ENCODE peak calls at places on chromosomes 1 and 21, in six cellular contexts. One of them, this sample, is unnamed.

GRCh38 chr1:226736908-226737818 is 1.9 kb downstream of the ITPKB start:
- DNase-seq in CD8-positive, alpha-beta memory T cell: peak; percentile 56
- DNase-seq in sigmoid colon: peak; percentile 78
- DNase-seq in CD4-positive, CD25-positive, alpha-beta regulatory T cell: peak; percentile 46
- DNase-seq in kidney epithelial cell: no peak
- DNase-seq in fibroblast of mammary gland: peak; percentile 15
- DNase-seq in this sample: peak; percentile 59

GRCh38 chr1:115280073-115280472 is 58.0 kb downstream of the NGF start:
- DNase-seq in CD8-positive, alpha-beta memory T cell: no peak
- DNase-seq in sigmoid colon: no peak
- DNase-seq in CD4-positive, CD25-positive, alpha-beta regulatory T cell: no peak
- DNase-seq in kidney epithelial cell: no peak
- DNase-seq in fibroblast of mammary gland: peak; percentile 95
- DNase-seq in this sample: no peak

GRCh38 chr1:244388961-244389360 is 62.7 kb downstream of the ADSS2 start:
- DNase-seq in CD8-positive, alpha-beta memory T cell: no peak
- DNase-seq in sigmoid colon: no peak
- DNase-seq in CD4-positive, CD25-positive, alpha-beta regulatory T cell: no peak
- DNase-seq in kidney epithelial cell: no peak
- DNase-seq in fibroblast of mammary gland: no peak
- DNase-seq in this sample: no peak

GRCh38 chr1:187788686-187789085 is 959.9 kb downstream of the PLA2G4A start:
- DNase-seq in CD8-positive, alpha-beta memory T cell: no peak
- DNase-seq in sigmoid colon: no peak
- DNase-seq in CD4-positive, CD25-positive, alpha-beta regulatory T cell: no peak
- DNase-seq in kidney epithelial cell: no peak
- DNase-seq in fibroblast of mammary gland: no peak
- DNase-seq in this sample: no peak

GRCh38 chr1:193104496-193104905 is 713 bp downstream of the GLRX2 start:
- DNase-seq in CD8-positive, alpha-beta memory T cell: peak; percentile 27
- DNase-seq in sigmoid colon: peak; percentile 75
- DNase-seq in CD4-positive, CD25-positive, alpha-beta regulatory T cell: no peak
- DNase-seq in kidney epithelial cell: no peak
- DNase-seq in fibroblast of mammary gland: peak; percentile 52
- DNase-seq in this sample: peak; percentile 42

GRCh38 chr21:25557170-25557569 is 50.1 kb downstream of the MRPL39 start:
- DNase-seq in CD8-positive, alpha-beta memory T cell: no peak
- DNase-seq in sigmoid colon: no peak
- DNase-seq in CD4-positive, CD25-positive, alpha-beta regulatory T cell: no peak
- DNase-seq in kidney epithelial cell: no peak
- DNase-seq in fibroblast of mammary gland: peak; percentile 44
- DNase-seq in this sample: no peak

GRCh38 chr1:220692436-220693228 is 2.5 kb downstream of the C1orf115 start:
- DNase-seq in CD8-positive, alpha-beta memory T cell: no peak
- DNase-seq in sigmoid colon: no peak
- DNase-seq in CD4-positive, CD25-positive, alpha-beta regulatory T cell: no peak
- DNase-seq in kidney epithelial cell: no peak
- DNase-seq in fibroblast of mammary gland: peak; percentile 12
- DNase-seq in this sample: no peak

GRCh38 chr1:85048296-85049064 is at the start of gene MCOLN3:
- DNase-seq in CD8-positive, alpha-beta memory T cell: no peak
- DNase-seq in sigmoid colon: peak; percentile 71
- DNase-seq in CD4-positive, CD25-positive, alpha-beta regulatory T cell: peak; percentile 4
- DNase-seq in kidney epithelial cell: no peak
- DNase-seq in fibroblast of mammary gland: peak; percentile 11
- DNase-seq in this sample: peak; percentile 51

GRCh38 chr1:10794724-10795304 is 1.6 kb downstream of the CASZ1 start:
- DNase-seq in CD8-positive, alpha-beta memory T cell: no peak
- DNase-seq in sigmoid colon: peak; percentile 68
- DNase-seq in CD4-positive, CD25-positive, alpha-beta regulatory T cell: no peak
- DNase-seq in kidney epithelial cell: no peak
- DNase-seq in fibroblast of mammary gland: no peak
- DNase-seq in this sample: peak; percentile 14

GRCh38 chr1:10790155-10790707 is 6.2 kb downstream of the CASZ1 start:
- DNase-seq in CD8-positive, alpha-beta memory T cell: no peak
- DNase-seq in sigmoid colon: no peak
- DNase-seq in CD4-positive, CD25-positive, alpha-beta regulatory T cell: no peak
- DNase-seq in kidney epithelial cell: no peak
- DNase-seq in fibroblast of mammary gland: no peak
- DNase-seq in this sample: no peak

GRCh38 chr1:10791117-10791951 is 5.1 kb downstream of the CASZ1 start:
- DNase-seq in CD8-positive, alpha-beta memory T cell: no peak
- DNase-seq in sigmoid colon: no peak
- DNase-seq in CD4-positive, CD25-positive, alpha-beta regulatory T cell: no peak
- DNase-seq in kidney epithelial cell: no peak
- DNase-seq in fibroblast of mammary gland: no peak
- DNase-seq in this sample: no peak

GRCh38 chr1:10795305-10796021 is 983 bp downstream of the CASZ1 start:
- DNase-seq in CD8-positive, alpha-beta memory T cell: no peak
- DNase-seq in sigmoid colon: peak; percentile 71
- DNase-seq in CD4-positive, CD25-positive, alpha-beta regulatory T cell: no peak
- DNase-seq in kidney epithelial cell: no peak
- DNase-seq in fibroblast of mammary gland: no peak
- DNase-seq in this sample: no peak

GRCh38 chr1:10793129-10793651 is 3.3 kb downstream of the CASZ1 start:
- DNase-seq in CD8-positive, alpha-beta memory T cell: no peak
- DNase-seq in sigmoid colon: no peak
- DNase-seq in CD4-positive, CD25-positive, alpha-beta regulatory T cell: no peak
- DNase-seq in kidney epithelial cell: no peak
- DNase-seq in fibroblast of mammary gland: no peak
- DNase-seq in this sample: no peak
- H3K4me3 ChIP-seq in CD8-positive, alpha-beta memory T cell: no peak overlapping the region
- H3K4me3 ChIP-seq in sigmoid colon: peak overlapping the region; percentile 79
- H3K4me3 ChIP-seq in CD4-positive, CD25-positive, alpha-beta regulatory T cell: no peak overlapping the region
- H3K4me3 ChIP-seq in kidney epithelial cell: no peak overlapping the region
- H3K4me3 ChIP-seq in fibroblast of mammary gland: no peak overlapping the region
- H3K4me3 ChIP-seq in this sample: no peak overlapping the region

DNA sequence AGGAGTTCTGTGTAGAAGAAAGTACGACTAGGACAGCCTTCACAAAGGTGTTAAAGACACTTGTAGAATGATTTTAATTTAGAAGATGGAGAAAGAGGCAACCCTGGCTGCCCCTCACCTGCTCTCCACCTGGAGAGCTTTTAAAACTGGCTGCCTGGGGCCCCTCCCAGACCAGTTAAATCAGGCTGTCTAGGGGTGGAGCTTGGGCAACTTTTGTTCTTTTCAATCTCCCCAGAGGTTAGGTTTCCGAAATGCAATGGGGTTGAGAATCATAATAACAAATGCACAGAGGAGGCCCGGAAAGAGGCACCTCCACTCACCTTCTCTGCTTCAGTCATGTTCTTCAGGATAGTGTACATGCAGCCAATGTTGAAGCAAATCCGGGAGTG is 429 bp downstream of the NCF2 start:
- DNase-seq in CD8-positive, alpha-beta memory T cell: no peak
- DNase-seq in sigmoid colon: no peak
- DNase-seq in CD4-positive, CD25-positive, alpha-beta regulatory T cell: no peak
- DNase-seq in kidney epithelial cell: no peak
- DNase-seq in fibroblast of mammary gland: no peak
- DNase-seq in this sample: peak; percentile 69
- H3K4me3 ChIP-seq in CD8-positive, alpha-beta memory T cell: no peak overlapping the region
- H3K4me3 ChIP-seq in sigmoid colon: no peak overlapping the region
- H3K4me3 ChIP-seq in CD4-positive, CD25-positive, alpha-beta regulatory T cell: peak overlapping the region; percentile 7
- H3K4me3 ChIP-seq in kidney epithelial cell: no peak overlapping the region
- H3K4me3 ChIP-seq in fibroblast of mammary gland: no peak overlapping the region
- H3K4me3 ChIP-seq in this sample: peak overlapping the region; percentile 57

GRCh38 chr1:167634435-167634834 is 4.4 kb downstream of the RCSD1 start:
- DNase-seq in CD8-positive, alpha-beta memory T cell: no peak
- DNase-seq in sigmoid colon: no peak
- DNase-seq in CD4-positive, CD25-positive, alpha-beta regulatory T cell: no peak
- DNase-seq in kidney epithelial cell: no peak
- DNase-seq in fibroblast of mammary gland: no peak
- DNase-seq in this sample: no peak
- H3K4me3 ChIP-seq in CD8-positive, alpha-beta memory T cell: peak overlapping the region; percentile 1
- H3K4me3 ChIP-seq in sigmoid colon: no peak overlapping the region
- H3K4me3 ChIP-seq in CD4-positive, CD25-positive, alpha-beta regulatory T cell: peak overlapping the region; percentile 99
- H3K4me3 ChIP-seq in kidney epithelial cell: no peak overlapping the region
- H3K4me3 ChIP-seq in fibroblast of mammary gland: no peak overlapping the region
- H3K4me3 ChIP-seq in this sample: no peak overlapping the region

DNA sequence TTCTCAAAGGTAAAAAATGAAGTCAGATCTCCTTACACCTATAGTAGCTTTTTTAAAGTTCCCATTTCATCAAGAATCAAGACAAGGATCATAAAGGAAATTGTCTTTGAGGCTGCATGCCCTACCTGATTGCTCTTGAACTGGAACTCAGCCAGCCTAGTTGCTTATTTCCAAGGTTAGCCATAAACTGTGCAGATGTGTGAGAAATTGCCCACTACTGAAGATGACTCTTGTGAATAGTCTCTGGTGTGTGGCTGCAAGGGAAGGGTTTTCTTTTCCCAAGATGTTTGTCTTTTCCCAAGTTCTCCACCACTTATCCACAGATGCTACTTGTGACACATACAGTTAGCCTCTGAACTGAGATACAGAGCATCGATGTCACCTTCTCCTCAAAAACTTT is 81.7 kb upstream of the DUSP10 start:
- DNase-seq in CD8-positive, alpha-beta memory T cell: no peak
- DNase-seq in sigmoid colon: no peak
- DNase-seq in CD4-positive, CD25-positive, alpha-beta regulatory T cell: no peak
- DNase-seq in kidney epithelial cell: peak; percentile 28
- DNase-seq in fibroblast of mammary gland: no peak
- DNase-seq in this sample: no peak
- H3K4me3 ChIP-seq in CD8-positive, alpha-beta memory T cell: no peak overlapping the region
- H3K4me3 ChIP-seq in sigmoid colon: no peak overlapping the region
- H3K4me3 ChIP-seq in CD4-positive, CD25-positive, alpha-beta regulatory T cell: no peak overlapping the region
- H3K4me3 ChIP-seq in kidney epithelial cell: no peak overlapping the region
- H3K4me3 ChIP-seq in fibroblast of mammary gland: no peak overlapping the region
- H3K4me3 ChIP-seq in this sample: no peak overlapping the region